ENCODE peak calls at places on chromosomes 3 and 15, in four cellular contexts. F, G, A and V are unnamed samples.

GRCh38 chr15:34795267-34796081 is at the start of gene ACTC1:
- DNase-seq in F (no peak), G (peak; percentile 33), A (no peak), V (no peak)

GRCh38 chr3:84965141-84965540 is 6.4 kb downstream of the CADM2 start:
- DNase-seq in F (no peak), G (no peak), A (no peak), V (peak; percentile 63)

GRCh38 chr15:35450492-35450891 is 95.5 kb downstream of the DPH6 start:
- DNase-seq in F (no peak), G (no peak), A (no peak), V (no peak)

GRCh38 chr3:125602752-125603649 is 7.7 kb upstream of the OSBPL11 start:
- DNase-seq in F (no peak), G (peak; percentile 73), A (no peak), V (no peak)

GRCh38 chr15:69790632-69791031 is 307.1 kb downstream of the TLE3 start:
- DNase-seq in F (no peak), G (no peak), A (no peak), V (no peak)

GRCh38 chr3:48532271-48532973 is 24.2 kb downstream of the PFKFB4 start:
- DNase-seq in F (no peak), G (no peak), A (no peak), V (no peak)

GRCh38 chr3:161270991-161271390 is 49.9 kb downstream of the NMD3 start:
- DNase-seq in F (no peak), G (no peak), A (no peak), V (no peak)

GRCh38 chr15:62637498-62637897 is 405.0 kb upstream of the TPM1 start:
- DNase-seq in F (no peak), G (no peak), A (no peak), V (peak; percentile 77)

GRCh38 chr15:40937762-40938529 is 8.8 kb downstream of the DLL4 start:
- DNase-seq in F (no peak), G (no peak), A (peak; percentile 39), V (peak; percentile 75)

GRCh38 chr3:183253961-183254815 is 1.1 kb downstream of the B3GNT5 start:
- DNase-seq in F (no peak), G (no peak), A (peak; percentile 45), V (peak; percentile 84)

GRCh38 chr3:193980905-193981304 is 155.0 kb upstream of the HES1 start:
- DNase-seq in F (no peak), G (no peak), A (no peak), V (no peak)

GRCh38 chr15:77858677-77859490 is 218.6 kb downstream of the TBC1D2B start:
- DNase-seq in F (no peak), G (no peak), A (no peak), V (no peak)

GRCh38 chr15:100007609-100008008 is 274.4 kb upstream of the LYSMD4 start:
- DNase-seq in F (no peak), G (no peak), A (no peak), V (no peak)

GRCh38 chr3:39183231-39184080 is 8.9 kb downstream of the XIRP1 start:
- DNase-seq in F (no peak), G (no peak), A (no peak), V (no peak)

GRCh38 chr3:179528786-179529185 is 33.9 kb upstream of the ACTL6A start:
- DNase-seq in F (no peak), G (no peak), A (no peak), V (no peak)